ENCODE peak calls at places on chromosomes 4 and X, in nine cellular contexts. V is EL, W is DMS 273 treated with DMSO at 0.1 percent for 48 hours, D is psoas muscle, I is Calu3, G is IMR-90, J is MG63, U is AG08396, F is T-helper 9 cell. X is an unnamed sample.
A peak's percentile ranks its signal among the peaks of the same experiment; 100 is the strongest.

GRCh38 chrX:25976683-25977310 is 161.3 kb upstream of the MAGEB18 start:
- DNase-seq in V (no peak), W (no peak), D (no peak), I (no peak), G (no peak), J (no peak), U (no peak), F (no peak), X (no peak)

GRCh38 chr4:55397024-55397520 is 1.3 kb downstream of the TMEM165 start:
- DNase-seq in V (no peak), W (no peak), D (no peak), I (no peak), G (no peak), J (no peak), U (no peak), F (no peak), X (no peak)

GRCh38 chr4:138796761-138797160 is 218.8 kb upstream of the NOCT start:
- DNase-seq in V (no peak), W (no peak), D (no peak), I (no peak), G (no peak), J (no peak), U (no peak), F (no peak), X (no peak)

GRCh38 chrX:131366387-131366786 is 77.3 kb upstream of the IGSF1 start:
- DNase-seq in V (no peak), W (no peak), D (no peak), I (no peak), G (no peak), J (no peak), U (no peak), F (no peak), X (no peak)

GRCh38 chr4:177108708-177109107 is 201.0 kb upstream of the NEIL3 start:
- DNase-seq in V (peak; percentile 49), W (no peak), D (no peak), I (no peak), G (peak; percentile 68), J (no peak), U (peak; percentile 28), F (no peak), X (no peak)

GRCh38 chr4:169059294-169060201 is 49.5 kb upstream of the CBR4 start:
- DNase-seq in V (no peak), W (no peak), D (peak; percentile 74), I (no peak), G (no peak), J (no peak), U (no peak), F (no peak), X (no peak)

GRCh38 chrX:53237056-53237455 is 12.0 kb upstream of the KDM5C start:
- DNase-seq in V (no peak), W (no peak), D (no peak), I (no peak), G (no peak), J (no peak), U (no peak), F (no peak), X (no peak)

GRCh38 chr4:132767901-132768300 is 381.2 kb upstream of the PCDH10 start:
- DNase-seq in V (no peak), W (no peak), D (no peak), I (no peak), G (no peak), J (no peak), U (no peak), F (no peak), X (no peak)

GRCh38 chr4:56276547-56276946 is 110.7 kb downstream of the AASDH start:
- DNase-seq in V (peak; percentile 2), W (no peak), D (no peak), I (no peak), G (peak; percentile 19), J (no peak), U (no peak), F (no peak), X (no peak)

GRCh38 chr4:9946171-9946570 is 75.1 kb downstream of the SLC2A9 start:
- DNase-seq in V (no peak), W (no peak), D (no peak), I (no peak), G (no peak), J (no peak), U (no peak), F (no peak), X (peak; percentile 24)

GRCh38 chr4:7902101-7902553 is 37.5 kb downstream of the AFAP1 start:
- DNase-seq in V (no peak), W (peak; percentile 89), D (no peak), I (no peak), G (no peak), J (no peak), U (no peak), F (no peak), X (no peak)

GRCh38 chr4:110610940-110611785 is 11.7 kb downstream of the PITX2 start:
- DNase-seq in V (no peak), W (no peak), D (no peak), I (no peak), G (no peak), J (no peak), U (no peak), F (no peak), X (no peak)

GRCh38 chrX:122512561-122513072 is 671.5 kb upstream of the GRIA3 start:
- DNase-seq in V (peak; percentile 52), W (no peak), D (no peak), I (peak; percentile 1), G (no peak), J (no peak), U (no peak), F (no peak), X (no peak)

GRCh38 chr4:1246111-1246881 is 2.6 kb downstream of the CTBP1 start:
- DNase-seq in V (no peak), W (no peak), D (peak; percentile 55), I (peak; percentile 39), G (no peak), J (no peak), U (peak; percentile 34), F (no peak), X (no peak)

GRCh38 chrX:141619336-141619735 is 29.8 kb downstream of the SPANXA2 start:
- DNase-seq in V (peak; percentile 52), W (no peak), D (no peak), I (no peak), G (peak; percentile 42), J (no peak), U (no peak), F (no peak), X (no peak)

GRCh38 chrX:45009371-45010000 is 136.5 kb downstream of the KDM6A start:
- DNase-seq in V (peak; percentile 34), W (no peak), D (no peak), I (no peak), G (peak; percentile 66), J (peak; percentile 22), U (peak; percentile 30), F (no peak), X (no peak)

GRCh38 chrX:24619647-24620046 is 27.5 kb downstream of the PCYT1B start:
- DNase-seq in V (peak; percentile 62), W (no peak), D (no peak), I (no peak), G (peak; percentile 38), J (peak; percentile 53), U (peak; percentile 23), F (no peak), X (no peak)

GRCh38 chr4:154367659-154368058 is 123.9 kb downstream of the DCHS2 start:
- DNase-seq in V (no peak), W (no peak), D (no peak), I (no peak), G (no peak), J (no peak), U (no peak), F (no peak), X (no peak)

GRCh38 chr4:143559757-143560147 is 46.2 kb downstream of the SMARCA5 start:
- DNase-seq in V (no peak), W (no peak), D (no peak), I (no peak), G (no peak), J (no peak), U (no peak), F (no peak), X (no peak)

GRCh38 chr4:122731676-122732075 is 828 bp upstream of the BBS12 start:
- DNase-seq in V (no peak), W (no peak), D (no peak), I (no peak), G (no peak), J (no peak), U (no peak), F (no peak), X (no peak)

GRCh38 chr4:150906987-150907633 is 108.0 kb downstream of the LRBA start:
- DNase-seq in V (no peak), W (no peak), D (no peak), I (no peak), G (no peak), J (no peak), U (no peak), F (no peak), X (no peak)

GRCh38 chrX:41184312-41184711 is 99.1 kb downstream of the USP9X start:
- DNase-seq in V (no peak), W (no peak), D (no peak), I (no peak), G (no peak), J (no peak), U (no peak), F (no peak), X (no peak)

GRCh38 chr4:169975131-169975836 is 50.9 kb downstream of the MFAP3L start:
- DNase-seq in V (peak; percentile 31), W (no peak), D (no peak), I (no peak), G (no peak), J (no peak), U (no peak), F (no peak), X (no peak)

GRCh38 chr4:41025824-41026223 is 188.5 kb downstream of the APBB2 start:
- DNase-seq in V (no peak), W (no peak), D (no peak), I (no peak), G (no peak), J (no peak), U (no peak), F (no peak), X (no peak)

GRCh38 chrX:26026179-26026578 is 112.0 kb upstream of the MAGEB18 start:
- DNase-seq in V (no peak), W (no peak), D (no peak), I (no peak), G (no peak), J (peak; percentile 0), U (no peak), F (no peak), X (no peak)

GRCh38 chr4:95549246-95550138 is 719 bp upstream of the UNC5C start:
- DNase-seq in V (peak; percentile 0), W (peak; percentile 34), D (peak; percentile 76), I (peak; percentile 37), G (peak; percentile 19), J (no peak), U (peak; percentile 31), F (no peak), X (no peak)

GRCh38 chr4:102608190-102608589 is 107.0 kb downstream of the NFKB1 start:
- DNase-seq in V (peak; percentile 26), W (no peak), D (no peak), I (no peak), G (peak; percentile 54), J (no peak), U (no peak), F (no peak), X (no peak)

GRCh38 chr4:8414377-8414776 is 26.1 kb downstream of the ACOX3 start:
- DNase-seq in V (no peak), W (no peak), D (no peak), I (no peak), G (no peak), J (no peak), U (no peak), F (peak; percentile 38), X (no peak)

GRCh38 chrX:29935455-29935854 is 279.9 kb upstream of the MAGEB2 start:
- DNase-seq in V (no peak), W (no peak), D (no peak), I (no peak), G (no peak), J (no peak), U (no peak), F (no peak), X (no peak)

GRCh38 chrX:124194209-124194608 is 138.3 kb upstream of the TEX13D start:
- DNase-seq in V (no peak), W (no peak), D (peak; percentile 49), I (no peak), G (no peak), J (no peak), U (no peak), F (no peak), X (no peak)

GRCh38 chrX:130975947-130976346 is 72.9 kb upstream of the ENOX2 start:
- DNase-seq in V (peak; percentile 34), W (no peak), D (no peak), I (peak; percentile 35), G (peak; percentile 48), J (peak; percentile 24), U (peak; percentile 33), F (no peak), X (no peak)